ENCODE peak calls at places on chromosomes 13 and 19, in eight cellular contexts. P is neural progenitor cell; I is PC-9; Q is hepatocyte; B is A549; F is K562; O is osteocyte; A is CD8-positive, alpha-beta T cell. G is an unnamed sample.

GRCh38 chr13:73096173-73097117 is 37.6 kb downstream of the KLF5 start:
- DNase-seq in P (no peak), I (peak), Q (peak), B (no peak), F (peak), O (no peak), A (no peak), G (no peak)

GRCh38 chr19:4523306-4524110 is 5.2 kb upstream of the PLIN4 start:
- DNase-seq in P (peak), I (peak), Q (no peak), B (peak), F (peak), O (no peak), A (no peak), G (peak)

GRCh38 chr13:36752673-36753072 is 66.3 kb upstream of the RFXAP start:
- DNase-seq in P (no peak), I (no peak), Q (no peak), B (no peak), F (no peak), O (no peak), A (no peak), G (no peak)

GRCh38 chr19:54172764-54173699 is at the start of gene TMC4:
- DNase-seq in P (no peak), I (peak), Q (peak), B (no peak), F (no peak), O (no peak), A (no peak), G (no peak)

GRCh38 chr19:48568345-48568886 is 16.4 kb downstream of the SULT2B1 start:
- DNase-seq in P (peak), I (peak), Q (peak), B (peak), F (peak), O (peak), A (no peak), G (no peak)

GRCh38 chr19:51546650-51547396 is 15.4 kb upstream of the SIGLEC6 start:
- DNase-seq in P (no peak), I (no peak), Q (no peak), B (no peak), F (peak), O (no peak), A (no peak), G (no peak)

GRCh38 chr13:64075543-64076271 is 2660.1 kb upstream of the PCDH20 start:
- DNase-seq in P (no peak), I (peak), Q (no peak), B (no peak), F (peak), O (no peak), A (no peak), G (no peak)

GRCh38 chr13:42393573-42394360 is 121.8 kb downstream of the AKAP11 start:
- DNase-seq in P (no peak), I (no peak), Q (no peak), B (no peak), F (no peak), O (no peak), A (no peak), G (no peak)

GRCh38 chr19:16263115-16263839 is 61.3 kb upstream of the KLF2 start:
- DNase-seq in P (no peak), I (no peak), Q (no peak), B (no peak), F (no peak), O (no peak), A (no peak), G (no peak)

GRCh38 chr19:4543444-4543843 is 3.6 kb upstream of the LRG1 start:
- DNase-seq in P (no peak), I (no peak), Q (peak), B (no peak), F (no peak), O (no peak), A (no peak), G (no peak)

GRCh38 chr19:40553885-40554857 is 22.5 kb upstream of the SHKBP1 start:
- DNase-seq in P (peak), I (no peak), Q (no peak), B (no peak), F (no peak), O (no peak), A (no peak), G (no peak)

GRCh38 chr13:81540777-81541176 is 1199.9 kb upstream of the SPRY2 start:
- DNase-seq in P (peak), I (no peak), Q (peak), B (no peak), F (no peak), O (no peak), A (no peak), G (no peak)

GRCh38 chr13:26280295-26280694 is 26.4 kb downstream of the CDK8 start:
- DNase-seq in P (no peak), I (no peak), Q (no peak), B (no peak), F (no peak), O (no peak), A (no peak), G (no peak)

GRCh38 chr13:23718916-23719470 is 148.8 kb downstream of the TNFRSF19 start:
- DNase-seq in P (no peak), I (no peak), Q (no peak), B (no peak), F (no peak), O (no peak), A (no peak), G (no peak)

GRCh38 chr19:4102339-4103072 is 21.4 kb downstream of the MAP2K2 start:
- DNase-seq in P (no peak), I (no peak), Q (no peak), B (no peak), F (peak), O (no peak), A (no peak), G (no peak)

GRCh38 chr13:106534844-106535551 is 464 bp downstream of the EFNB2 start:
- DNase-seq in P (no peak), I (no peak), Q (peak), B (peak), F (peak), O (no peak), A (no peak), G (no peak)

GRCh38 chr13:23695711-23696512 is 125.7 kb downstream of the TNFRSF19 start:
- DNase-seq in P (no peak), I (no peak), Q (no peak), B (no peak), F (no peak), O (no peak), A (peak), G (no peak)

GRCh38 chr19:14004619-14005380 is 1.3 kb downstream of the RFX1 start:
- DNase-seq in P (no peak), I (no peak), Q (peak), B (no peak), F (peak), O (no peak), A (no peak), G (no peak)

GRCh38 chr13:45194081-45194939 is 6.5 kb downstream of the KCTD4 start:
- DNase-seq in P (peak), I (no peak), Q (peak), B (no peak), F (no peak), O (no peak), A (no peak), G (no peak)

GRCh38 chr13:109479991-109480696 is 306.2 kb downstream of the IRS2 start:
- DNase-seq in P (no peak), I (no peak), Q (peak), B (no peak), F (no peak), O (no peak), A (no peak), G (no peak)

GRCh38 chr13:30787747-30788535 is 52.6 kb downstream of the ALOX5AP start:
- DNase-seq in P (no peak), I (no peak), Q (no peak), B (no peak), F (no peak), O (no peak), A (no peak), G (no peak)

GRCh38 chr13:37565425-37565824 is 33.1 kb downstream of the POSTN start:
- DNase-seq in P (no peak), I (no peak), Q (no peak), B (no peak), F (no peak), O (no peak), A (no peak), G (no peak)

GRCh38 chr19:36032251-36033104 is at the start of gene CLIP3:
- DNase-seq in P (peak), I (no peak), Q (peak), B (no peak), F (peak), O (peak), A (no peak), G (peak)

GRCh38 chr19:43470288-43470687 is 4.9 kb upstream of the LYPD3 start:
- DNase-seq in P (no peak), I (peak), Q (no peak), B (no peak), F (no peak), O (no peak), A (peak), G (no peak)

GRCh38 chr19:44626067-44626624 is 12.8 kb downstream of the IGSF23 start:
- DNase-seq in P (no peak), I (peak), Q (peak), B (peak), F (no peak), O (no peak), A (no peak), G (no peak)

GRCh38 chr19:45523642-45524256 is 16.5 kb downstream of the VASP start:
- DNase-seq in P (peak), I (peak), Q (peak), B (peak), F (peak), O (peak), A (peak), G (peak)

GRCh38 chr19:16851031-16851712 is 22.0 kb downstream of the SIN3B start:
- DNase-seq in P (no peak), I (no peak), Q (no peak), B (no peak), F (no peak), O (no peak), A (no peak), G (no peak)

GRCh38 chr13:66218583-66218982 is 1011.6 kb downstream of the PCDH9 start:
- DNase-seq in P (peak), I (no peak), Q (no peak), B (no peak), F (no peak), O (no peak), A (no peak), G (no peak)

GRCh38 chr13:33510350-33510749 is 224.8 kb upstream of the STARD13 start:
- DNase-seq in P (no peak), I (no peak), Q (no peak), B (no peak), F (no peak), O (no peak), A (no peak), G (no peak)

GRCh38 chr19:32318884-32319520 is 26.4 kb upstream of the ZNF507 start:
- DNase-seq in P (peak), I (peak), Q (peak), B (peak), F (peak), O (peak), A (no peak), G (no peak)

GRCh38 chr13:45696610-45697226 is 5.4 kb upstream of the CBY2 start:
- DNase-seq in P (no peak), I (no peak), Q (no peak), B (no peak), F (no peak), O (no peak), A (no peak), G (no peak)

GRCh38 chr19:49133621-49134454 is 14.5 kb downstream of the PPFIA3 start:
- DNase-seq in P (peak), I (no peak), Q (no peak), B (peak), F (peak), O (no peak), A (no peak), G (no peak)

GRCh38 chr13:89199138-89199537 is 1528.0 kb downstream of the SLITRK5 start:
- DNase-seq in P (no peak), I (no peak), Q (no peak), B (no peak), F (no peak), O (no peak), A (no peak), G (no peak)

GRCh38 chr13:49441846-49442245 is 2.0 kb downstream of the CAB39L start:
- DNase-seq in P (no peak), I (no peak), Q (no peak), B (no peak), F (no peak), O (no peak), A (no peak), G (no peak)

GRCh38 chr19:611506-611869 is 21.8 kb downstream of the HCN2 start:
- DNase-seq in P (no peak), I (no peak), Q (no peak), B (no peak), F (no peak), O (no peak), A (no peak), G (no peak)

GRCh38 chr13:44231786-44232516 is 141.7 kb upstream of the SERP2 start:
- DNase-seq in P (no peak), I (peak), Q (peak), B (peak), F (no peak), O (no peak), A (no peak), G (no peak)

GRCh38 chr19:55702131-55702627 is 27.2 kb downstream of the EPN1 start:
- DNase-seq in P (no peak), I (no peak), Q (peak), B (no peak), F (peak), O (no peak), A (no peak), G (no peak)

GRCh38 chr19:46674416-46675178 is 13.6 kb upstream of the DACT3 start:
- DNase-seq in P (peak), I (no peak), Q (no peak), B (no peak), F (peak), O (no peak), A (no peak), G (no peak)

GRCh38 chr19:30479231-30479630 is 107.0 kb downstream of the ZNF536 start:
- DNase-seq in P (no peak), I (no peak), Q (peak), B (no peak), F (no peak), O (no peak), A (no peak), G (no peak)

GRCh38 chr19:42421591-42422031 is 5.6 kb downstream of the LIPE start:
- DNase-seq in P (no peak), I (peak), Q (no peak), B (no peak), F (no peak), O (no peak), A (no peak), G (no peak)

GRCh38 chr19:42423462-42424344 is 3.5 kb downstream of the LIPE start:
- DNase-seq in P (peak), I (peak), Q (peak), B (peak), F (no peak), O (peak), A (peak), G (peak)

GRCh38 chr19:42422092-42422575 is 5.1 kb downstream of the LIPE start:
- DNase-seq in P (no peak), I (no peak), Q (no peak), B (no peak), F (no peak), O (no peak), A (no peak), G (no peak)

GRCh38 chr19:42424345-42424707 is 2.9 kb downstream of the LIPE start:
- DNase-seq in P (no peak), I (no peak), Q (no peak), B (no peak), F (no peak), O (no peak), A (no peak), G (no peak)

GRCh38 chr19:42422576-42423461 is 4.4 kb downstream of the LIPE start:
- DNase-seq in P (no peak), I (no peak), Q (peak), B (no peak), F (no peak), O (no peak), A (peak), G (no peak)
- TF ChIP-seq CTCF in P (no peak), I (no peak), Q (no peak), B (no peak), F (no peak), O (no peak), A (no peak), G (no peak)

GRCh38 chr19:38209152-38209551 is 14.9 kb downstream of the DPF1 start:
- DNase-seq in P (peak), I (no peak), Q (no peak), B (no peak), F (no peak), O (no peak), A (no peak), G (no peak)

GRCh38 chr19:38211779-38212178 is 12.2 kb downstream of the DPF1 start:
- DNase-seq in P (peak), I (no peak), Q (no peak), B (no peak), F (no peak), O (no peak), A (no peak), G (no peak)

GRCh38 chr19:38209671-38210457 is 14.2 kb downstream of the DPF1 start:
- DNase-seq in P (peak), I (no peak), Q (peak), B (no peak), F (no peak), O (no peak), A (no peak), G (no peak)

GRCh38 chr19:38210458-38210987 is 13.5 kb downstream of the DPF1 start:
- DNase-seq in P (peak), I (no peak), Q (peak), B (no peak), F (peak), O (no peak), A (no peak), G (peak)

GRCh38 chr19:38211206-38211605 is 12.8 kb downstream of the DPF1 start:
- DNase-seq in P (peak), I (no peak), Q (peak), B (no peak), F (peak), O (no peak), A (no peak), G (no peak)
- TF ChIP-seq CTCF in P (no peak), I (no peak), Q (no peak), B (no peak), F (no peak), O (peak), A (peak), G (peak)

GRCh38 chr19:39341122-39341719 is 1.0 kb upstream of the SAMD4B start:
- DNase-seq in P (peak), I (no peak), Q (peak), B (no peak), F (peak), O (no peak), A (no peak), G (no peak)
- TF ChIP-seq CTCF in P (no peak), I (no peak), Q (no peak), B (no peak), F (peak), O (no peak), A (no peak), G (no peak)

GRCh38 chr19:6022570-6023049 is 44.7 kb upstream of the RANBP3 start:
- DNase-seq in P (no peak), I (no peak), Q (no peak), B (no peak), F (no peak), O (no peak), A (no peak), G (no peak)
- TF ChIP-seq CTCF in P (no peak), I (peak), Q (no peak), B (no peak), F (no peak), O (peak), A (peak), G (peak)

GRCh38 chr19:7994923-7995682 is 10.3 kb downstream of the ELAVL1 start:
- DNase-seq in P (no peak), I (no peak), Q (no peak), B (no peak), F (no peak), O (no peak), A (no peak), G (no peak)
- TF ChIP-seq CTCF in P (no peak), I (no peak), Q (no peak), B (no peak), F (no peak), O (no peak), A (no peak), G (no peak)

GRCh38 chr13:39012608-39013007 is 22.0 kb upstream of the STOML3 start:
- DNase-seq in P (peak), I (no peak), Q (no peak), B (no peak), F (no peak), O (no peak), A (no peak), G (no peak)
- TF ChIP-seq CTCF in P (peak), I (no peak), Q (no peak), B (peak), F (no peak), O (peak), A (no peak), G (peak)

GRCh38 chr13:98447881-98448641 is 128.8 kb downstream of the STK24 start:
- DNase-seq in P (peak), I (no peak), Q (peak), B (peak), F (peak), O (no peak), A (no peak), G (no peak)
- TF ChIP-seq CTCF in P (peak), I (peak), Q (peak), B (peak), F (peak), O (peak), A (no peak), G (peak)

GRCh38 chr13:77016241-77016812 is 10.6 kb downstream of the FBXL3 start:
- DNase-seq in P (no peak), I (no peak), Q (no peak), B (no peak), F (no peak), O (no peak), A (no peak), G (no peak)

GRCh38 chr13:77013853-77014542 is 13.0 kb downstream of the FBXL3 start:
- DNase-seq in P (no peak), I (no peak), Q (no peak), B (no peak), F (no peak), O (no peak), A (no peak), G (no peak)

GRCh38 chr13:77019756-77020155 is 7.2 kb downstream of the FBXL3 start:
- DNase-seq in P (no peak), I (no peak), Q (no peak), B (no peak), F (no peak), O (no peak), A (no peak), G (no peak)

GRCh38 chr13:77014906-77015685 is 11.9 kb downstream of the FBXL3 start:
- DNase-seq in P (no peak), I (no peak), Q (no peak), B (no peak), F (no peak), O (no peak), A (no peak), G (no peak)

GRCh38 chr13:77016888-77017623 is 9.9 kb downstream of the FBXL3 start:
- DNase-seq in P (no peak), I (no peak), Q (no peak), B (no peak), F (no peak), O (no peak), A (no peak), G (no peak)
- TF ChIP-seq CTCF in P (peak), I (no peak), Q (peak), B (peak), F (no peak), O (no peak), A (no peak), G (no peak)

GRCh38 chr13:52652170-52652979 is at the start of gene SUGT1:
- DNase-seq in P (peak), I (peak), Q (peak), B (peak), F (peak), O (peak), A (peak), G (peak)
- TF ChIP-seq CTCF in P (peak), I (no peak), Q (peak), B (peak), F (peak), O (peak), A (peak), G (peak)